ENCODE peak calls at places on chromosomes 5 and 9, in six cellular contexts. I is HepG2, E is H1, V is HL-60, J is K562, X is GM12878. Z is an unnamed sample.

GRCh38 chr9:11269036-11269435 is 656.2 kb upstream of the PTPRD start:
- DNase-seq in J (no peak), X (no peak), I (no peak), E (no peak), V (no peak), Z (no peak)

GRCh38 chr5:139388198-139388821 is 1.4 kb downstream of the MZB1 start:
- DNase-seq in V (peak), I (peak), X (no peak), J (no peak), E (no peak), Z (no peak)

GRCh38 chr9:131096490-131097258 is at the start of gene AIF1L:
- DNase-seq in J (peak), X (no peak), I (no peak), E (peak), V (no peak), Z (peak)

GRCh38 chr5:24906689-24907088 is 261.9 kb upstream of the CDH10 start:
- DNase-seq in V (no peak), E (no peak), X (no peak), I (no peak), J (no peak), Z (no peak)

GRCh38 chr9:108478431-108478837 is 377.4 kb downstream of the ACTL7B start:
- DNase-seq in E (no peak), X (no peak), V (no peak), J (no peak), I (no peak), Z (no peak)

GRCh38 chr5:167754501-167754941 is 536.9 kb upstream of the WWC1 start:
- DNase-seq in E (no peak), V (no peak), X (no peak), I (no peak), J (no peak), Z (no peak)

GRCh38 chr5:135221187-135221473 is 177.9 kb downstream of the MACROH2A1 start:
- DNase-seq in E (no peak), J (no peak), X (no peak), V (no peak), I (no peak), Z (no peak)

GRCh38 chr5:134584662-134585061 is 48.0 kb downstream of the SAR1B start:
- DNase-seq in X (no peak), J (no peak), I (no peak), V (no peak), E (no peak), Z (no peak)

GRCh38 chr5:41527201-41527779 is 16.9 kb upstream of the PLCXD3 start:
- DNase-seq in E (no peak), V (no peak), I (no peak), X (no peak), J (no peak), Z (no peak)

GRCh38 chr5:174188300-174188699 is 142.8 kb downstream of the NSG2 start:
- DNase-seq in I (no peak), E (no peak), J (peak), X (no peak), V (no peak), Z (no peak)

GRCh38 chr9:69122391-69123141 is 51.5 kb upstream of the TJP2 start:
- DNase-seq in J (no peak), V (no peak), I (peak), X (no peak), E (no peak), Z (no peak)

GRCh38 chr9:38363589-38363925 is 28.9 kb upstream of the ALDH1B1 start:
- DNase-seq in J (no peak), V (no peak), E (no peak), I (no peak), X (no peak), Z (no peak)

GRCh38 chr5:149851211-149851610 is 93.4 kb downstream of the PDE6A start:
- DNase-seq in J (no peak), I (no peak), V (no peak), E (no peak), X (no peak), Z (no peak)

GRCh38 chr5:164302533-164303235 is 797.3 kb downstream of the MAT2B start:
- DNase-seq in V (no peak), E (no peak), J (no peak), X (no peak), I (no peak), Z (no peak)

GRCh38 chr9:112755675-112756074 is 5.1 kb downstream of the SNX30 start:
- DNase-seq in X (no peak), J (no peak), I (no peak), V (no peak), E (no peak), Z (no peak)

GRCh38 chr9:14238044-14238443 is 75.9 kb downstream of the NFIB start:
- DNase-seq in I (peak), E (no peak), X (no peak), V (no peak), J (no peak), Z (no peak)

GRCh38 chr9:98823666-98824334 is 16.3 kb downstream of the GALNT12 start:
- DNase-seq in X (no peak), E (no peak), I (no peak), V (no peak), J (no peak), Z (no peak)

GRCh38 chr5:5622806-5623205 is 200.3 kb downstream of the ICE1 start:
- DNase-seq in J (no peak), E (no peak), V (no peak), I (no peak), X (no peak), Z (no peak)

GRCh38 chr5:128132499-128132898 is 48.9 kb downstream of the SLC12A2 start:
- DNase-seq in E (no peak), I (no peak), J (no peak), V (no peak), X (no peak), Z (no peak)

GRCh38 chr5:39854771-39855170 is 430.0 kb upstream of the DAB2 start:
- DNase-seq in V (no peak), E (no peak), I (no peak), X (no peak), J (no peak), Z (no peak)

GRCh38 chr5:139065296-139065695 is 132.9 kb downstream of the SIL1 start:
- DNase-seq in V (no peak), I (no peak), J (no peak), E (no peak), X (no peak), Z (no peak)

GRCh38 chr5:154385236-154385512 is 60.6 kb upstream of the SAP30L start:
- DNase-seq in J (no peak), V (no peak), E (no peak), X (no peak), I (no peak), Z (no peak)

DNA sequence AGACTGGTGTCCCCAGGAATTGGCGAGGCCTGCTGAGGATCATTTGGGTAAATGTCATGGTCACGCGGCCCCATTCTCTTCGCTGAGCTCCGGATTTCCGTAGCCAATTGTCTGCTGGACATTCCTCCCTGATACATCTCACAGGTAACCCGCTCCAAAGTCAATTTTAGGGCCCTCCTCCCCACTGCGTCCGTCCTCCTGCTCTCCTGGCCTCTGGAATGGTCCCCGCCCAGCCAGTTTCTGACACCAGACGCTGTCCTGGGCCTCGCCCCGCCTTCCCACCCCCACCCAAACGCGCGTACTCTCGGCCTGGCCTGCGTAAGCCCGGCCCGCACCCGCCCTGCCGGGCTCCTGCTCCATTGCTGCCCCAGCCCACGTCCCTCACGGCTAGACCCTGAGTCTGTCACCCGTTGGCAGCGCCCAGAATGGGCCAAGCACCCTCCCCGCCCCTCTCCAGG is 202.0 kb downstream of the AUH start:
- DNase-seq in I (no peak), J (no peak), X (no peak), E (peak), V (no peak), Z (no peak)
- TF ChIP-seq GABPA in I (no peak), J (no peak), X (no peak), E (no peak), V (no peak), Z (no peak)

GRCh38 chr9:72526901-72527800 is 5.7 kb downstream of the TMC1 start:
- DNase-seq in I (peak), V (peak), J (peak), E (peak), X (peak), Z (peak)
- TF ChIP-seq GABPA in I (no peak), V (no peak), J (no peak), E (no peak), X (no peak), Z (no peak)

GRCh38 chr5:8892931-8893330 is 652.9 kb downstream of the SEMA5A start:
- DNase-seq in I (no peak), V (no peak), J (no peak), E (no peak), X (no peak), Z (no peak)
- TF ChIP-seq GABPA in I (no peak), V (no peak), J (no peak), E (no peak), X (no peak), Z (no peak)

GRCh38 chr9:136229096-136230065 is 16.2 kb downstream of the QSOX2 start:
- DNase-seq in V (no peak), J (no peak), X (no peak), I (no peak), E (no peak), Z (no peak)

GRCh38 chr9:136225748-136226679 is 19.6 kb downstream of the QSOX2 start:
- DNase-seq in I (peak), E (peak), V (peak), J (peak), X (peak), Z (peak)

GRCh38 chr9:136228107-136228875 is 17.3 kb downstream of the QSOX2 start:
- DNase-seq in X (no peak), J (no peak), I (peak), V (no peak), E (no peak), Z (no peak)

GRCh38 chr9:136225366-136225747 is 20.3 kb downstream of the QSOX2 start:
- DNase-seq in V (no peak), J (no peak), X (peak), E (no peak), I (no peak), Z (no peak)

GRCh38 chr9:136226680-136227410 is 18.8 kb downstream of the QSOX2 start:
- DNase-seq in I (no peak), V (no peak), J (no peak), X (no peak), E (no peak), Z (no peak)
- TF ChIP-seq GABPA in I (no peak), V (no peak), J (no peak), X (no peak), E (no peak), Z (no peak)